ENCODE peak calls at places on chromosomes 13 and 19, in eight cellular contexts. O is T-cell, E is renal cortical epithelial cell, U is iris pigment epithelial cell, R is tibial nerve, X is HFFc6, S is astrocyte of the cerebellum, I is T-helper 17 cell. Q is an unnamed sample.

GRCh38 chr13:26246154-26246553 is 7.8 kb upstream of the CDK8 start:
- DNase-seq in O (no peak), E (no peak), U (peak; percentile 59), R (no peak), X (no peak), S (no peak), I (no peak), Q (no peak)

GRCh38 chr13:62246581-62246980 is 830.9 kb upstream of the PCDH20 start:
- DNase-seq in O (no peak), E (peak; percentile 61), U (no peak), R (no peak), X (no peak), S (peak; percentile 29), I (no peak), Q (no peak)

GRCh38 chr13:109586509-109587346 is 199.7 kb downstream of the IRS2 start:
- DNase-seq in O (no peak), E (peak; percentile 2), U (no peak), R (no peak), X (no peak), S (no peak), I (no peak), Q (no peak)

GRCh38 chr13:25062479-25062878 is 33.5 kb upstream of the PABPC3 start:
- DNase-seq in O (no peak), E (no peak), U (no peak), R (no peak), X (no peak), S (no peak), I (no peak), Q (no peak)

GRCh38 chr19:51473009-51473707 is 5.2 kb upstream of the CEACAM18 start:
- DNase-seq in O (peak; percentile 64), E (peak; percentile 22), U (peak; percentile 57), R (peak; percentile 93), X (peak; percentile 58), S (peak; percentile 12), I (peak; percentile 75), Q (peak; percentile 70)

GRCh38 chr13:44160549-44161278 is 212.9 kb upstream of the SERP2 start:
- DNase-seq in O (no peak), E (no peak), U (no peak), R (no peak), X (no peak), S (no peak), I (no peak), Q (no peak)

GRCh38 chr19:43628646-43629326 is 9.4 kb upstream of the ZNF428 start:
- DNase-seq in O (no peak), E (no peak), U (no peak), R (no peak), X (no peak), S (no peak), I (no peak), Q (no peak)

GRCh38 chr19:12783226-12783848 is 7.9 kb upstream of the JUNB start:
- DNase-seq in O (no peak), E (no peak), U (no peak), R (no peak), X (no peak), S (no peak), I (no peak), Q (no peak)

GRCh38 chr19:51002542-51003311 is 1.3 kb upstream of the KLK8 start:
- DNase-seq in O (no peak), E (peak; percentile 7), U (no peak), R (peak; percentile 9), X (no peak), S (no peak), I (no peak), Q (no peak)

GRCh38 chr13:76813874-76814273 is 72.3 kb downstream of the KCTD12 start:
- DNase-seq in O (no peak), E (no peak), U (no peak), R (no peak), X (no peak), S (no peak), I (no peak), Q (no peak)

GRCh38 chr13:113822266-113822665 is 41.6 kb downstream of the GAS6 start:
- DNase-seq in O (no peak), E (no peak), U (no peak), R (no peak), X (no peak), S (no peak), I (no peak), Q (no peak)

GRCh38 chr19:38676023-38676877 is 28.8 kb downstream of the ACTN4 start:
- DNase-seq in O (no peak), E (no peak), U (peak; percentile 74), R (no peak), X (peak; percentile 62), S (no peak), I (no peak), Q (no peak)

GRCh38 chr13:39684531-39685137 is 29.2 kb downstream of the COG6 start:
- DNase-seq in O (no peak), E (peak; percentile 65), U (peak; percentile 65), R (no peak), X (peak; percentile 39), S (peak; percentile 26), I (no peak), Q (no peak)

GRCh38 chr19:2567996-2568395 is 92.1 kb downstream of the GADD45B start:
- DNase-seq in O (no peak), E (no peak), U (no peak), R (no peak), X (no peak), S (no peak), I (no peak), Q (no peak)

GRCh38 chr19:12090807-12091206 is 26.3 kb downstream of the ZNF844 start:
- DNase-seq in O (peak; percentile 30), E (peak; percentile 36), U (peak; percentile 72), R (peak; percentile 61), X (peak; percentile 35), S (no peak), I (peak; percentile 34), Q (peak; percentile 83)

GRCh38 chr19:17441241-17442135 is 7.0 kb downstream of the TMEM221 start:
- DNase-seq in O (no peak), E (peak; percentile 69), U (peak; percentile 38), R (no peak), X (peak; percentile 9), S (peak; percentile 87), I (no peak), Q (no peak)

GRCh38 chr13:29397265-29397664 is 198.2 kb downstream of the SLC7A1 start:
- DNase-seq in O (no peak), E (no peak), U (no peak), R (no peak), X (no peak), S (no peak), I (no peak), Q (no peak)

GRCh38 chr19:15475169-15475568 is 4.1 kb downstream of the PGLYRP2 start:
- DNase-seq in O (no peak), E (no peak), U (no peak), R (no peak), X (no peak), S (no peak), I (no peak), Q (no peak)

GRCh38 chr13:20843177-20843576 is 59.4 kb downstream of the XPO4 start:
- DNase-seq in O (no peak), E (no peak), U (peak; percentile 34), R (no peak), X (no peak), S (peak; percentile 70), I (no peak), Q (no peak)

GRCh38 chr13:71051573-71051972 is 815.4 kb downstream of the DACH1 start:
- DNase-seq in O (no peak), E (no peak), U (no peak), R (no peak), X (no peak), S (no peak), I (no peak), Q (no peak)

GRCh38 chr19:38381138-38381537 is 6.7 kb downstream of the GGN start:
- DNase-seq in O (no peak), E (no peak), U (no peak), R (no peak), X (no peak), S (no peak), I (no peak), Q (no peak)

GRCh38 chr19:495440-496332 is 600 bp upstream of the MADCAM1 start:
- DNase-seq in O (peak; percentile 28), E (no peak), U (no peak), R (no peak), X (peak; percentile 28), S (no peak), I (peak; percentile 46), Q (no peak)

GRCh38 chr13:36038785-36039415 is 92.3 kb downstream of the DCLK1 start:
- DNase-seq in O (no peak), E (no peak), U (no peak), R (no peak), X (no peak), S (no peak), I (no peak), Q (no peak)

GRCh38 chr13:48185018-48185417 is 48.0 kb upstream of the ITM2B start:
- DNase-seq in O (no peak), E (peak; percentile 20), U (no peak), R (no peak), X (no peak), S (no peak), I (no peak), Q (no peak)

GRCh38 chr19:45172173-45172572 is 5.9 kb downstream of the TRAPPC6A start:
- DNase-seq in O (peak; percentile 17), E (no peak), U (no peak), R (no peak), X (no peak), S (no peak), I (no peak), Q (no peak)